ENCODE peak calls at places on chromosomes 6 and 20, in five cellular contexts. S is K562, C is neural progenitor cell, Z is IMR-90, D is PC-9. M is an unnamed sample.

GRCh38 chr6:49514571-49515484 is 15.1 kb downstream of the GLYATL3 start:
- DNase-seq in S (no peak), C (no peak), D (no peak), Z (no peak), M (no peak)

GRCh38 chr6:127550403-127550802 is 26.6 kb upstream of the C6orf58 start:
- DNase-seq in D (no peak), C (no peak), Z (peak; percentile 76), S (no peak), M (no peak)

GRCh38 chr6:36724514-36725385 is 27.1 kb downstream of the RAB44 start:
- DNase-seq in Z (peak; percentile 65), S (peak; percentile 80), C (peak; percentile 72), D (peak; percentile 67), M (peak; percentile 78)

GRCh38 chr20:14498809-14499208 is 161.4 kb upstream of the FLRT3 start:
- DNase-seq in C (peak; percentile 57), S (no peak), D (no peak), Z (no peak), M (peak; percentile 29)

GRCh38 chr6:105509506-105510331 is 106.8 kb upstream of the PREP start:
- DNase-seq in Z (peak; percentile 56), S (peak; percentile 8), D (no peak), C (peak; percentile 63), M (peak; percentile 41)

GRCh38 chr6:53112871-53113270 is 35.8 kb downstream of the GCM1 start:
- DNase-seq in Z (no peak), C (no peak), D (peak; percentile 71), S (no peak), M (no peak)

GRCh38 chr6:89917216-89917615 is 22.9 kb downstream of the GJA10 start:
- DNase-seq in D (no peak), Z (no peak), S (no peak), C (no peak), M (no peak)

GRCh38 chr20:137668-138131 is 4.7 kb upstream of the DEFB126 start:
- DNase-seq in Z (no peak), S (peak; percentile 11), D (no peak), C (no peak), M (no peak)

GRCh38 chr6:33678932-33679478 is 32.5 kb downstream of the UQCC2 start:
- DNase-seq in Z (no peak), C (no peak), D (no peak), S (no peak), M (no peak)

GRCh38 chr6:93423542-93423941 is 4.2 kb upstream of the EPHA7 start:
- DNase-seq in C (peak; percentile 83), Z (no peak), S (no peak), D (peak; percentile 30), M (peak; percentile 47)

GRCh38 chr6:12884983-12885382 is 168.4 kb downstream of the PHACTR1 start:
- DNase-seq in Z (no peak), C (no peak), D (no peak), S (no peak), M (no peak)

GRCh38 chr20:37407573-37408002 is 61.6 kb downstream of the SRC start:
- DNase-seq in D (no peak), S (no peak), Z (no peak), C (peak; percentile 41), M (no peak)

GRCh38 chr20:60292001-60292520 is 333.8 kb downstream of the CDH26 start:
- DNase-seq in C (no peak), Z (no peak), D (no peak), S (no peak), M (no peak)

GRCh38 chr6:91480397-91480796 is 893.5 kb upstream of the MAP3K7 start:
- DNase-seq in D (no peak), S (no peak), C (no peak), Z (no peak), M (no peak)

GRCh38 chr20:46203510-46203837 is 85.4 kb downstream of the CD40 start:
- DNase-seq in S (no peak), Z (no peak), D (no peak), C (no peak), M (no peak)

GRCh38 chr6:13764996-13765395 is 49.4 kb downstream of the MCUR1 start:
- DNase-seq in S (no peak), D (no peak), C (no peak), Z (no peak), M (no peak)

GRCh38 chr20:45306431-45306982 is at the start of gene RBPJL:
- DNase-seq in C (peak; percentile 69), S (peak; percentile 66), Z (no peak), D (peak; percentile 32), M (peak; percentile 71)

GRCh38 chr6:32114853-32115252 is 5.7 kb upstream of the TNXB start:
- DNase-seq in S (no peak), C (no peak), D (peak; percentile 60), Z (peak; percentile 73), M (no peak)

GRCh38 chr6:68976260-68976659 is 341.2 kb downstream of the ADGRB3 start:
- DNase-seq in Z (no peak), S (peak; percentile 10), C (no peak), D (no peak), M (no peak)
- TF ChIP-seq CTCF in Z (peak; percentile 18), S (peak; percentile 36), C (peak; percentile 50), D (peak; percentile 41), M (peak; percentile 67)

DNA sequence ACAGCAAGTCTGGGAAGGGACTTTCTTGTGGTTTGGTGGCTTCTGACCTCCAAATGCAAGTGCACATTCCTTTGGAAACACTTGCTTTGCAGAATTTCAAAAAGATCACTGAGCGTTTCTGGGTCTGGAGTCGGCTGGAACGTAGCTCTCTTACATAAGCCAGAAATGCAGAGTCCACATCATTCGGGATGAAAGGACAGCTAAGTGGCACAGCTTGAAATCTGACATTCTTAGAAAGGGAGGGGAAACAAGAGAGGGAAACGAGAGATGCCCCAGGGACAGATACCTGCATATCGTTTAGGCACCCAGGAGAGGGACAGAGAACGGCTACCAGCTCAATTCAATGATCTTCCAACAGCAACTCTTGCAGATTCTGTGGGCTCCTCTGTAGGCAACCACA is 118.7 kb downstream of the NFATC2 start:
- DNase-seq in D (peak; percentile 13), Z (no peak), C (peak; percentile 42), S (no peak), M (peak; percentile 69)
- H3K27ac ChIP-seq in D (peak overlapping the region; percentile 77), Z (no peak overlapping the region), C (no peak overlapping the region), S (no peak overlapping the region), M (no peak overlapping the region)

DNA sequence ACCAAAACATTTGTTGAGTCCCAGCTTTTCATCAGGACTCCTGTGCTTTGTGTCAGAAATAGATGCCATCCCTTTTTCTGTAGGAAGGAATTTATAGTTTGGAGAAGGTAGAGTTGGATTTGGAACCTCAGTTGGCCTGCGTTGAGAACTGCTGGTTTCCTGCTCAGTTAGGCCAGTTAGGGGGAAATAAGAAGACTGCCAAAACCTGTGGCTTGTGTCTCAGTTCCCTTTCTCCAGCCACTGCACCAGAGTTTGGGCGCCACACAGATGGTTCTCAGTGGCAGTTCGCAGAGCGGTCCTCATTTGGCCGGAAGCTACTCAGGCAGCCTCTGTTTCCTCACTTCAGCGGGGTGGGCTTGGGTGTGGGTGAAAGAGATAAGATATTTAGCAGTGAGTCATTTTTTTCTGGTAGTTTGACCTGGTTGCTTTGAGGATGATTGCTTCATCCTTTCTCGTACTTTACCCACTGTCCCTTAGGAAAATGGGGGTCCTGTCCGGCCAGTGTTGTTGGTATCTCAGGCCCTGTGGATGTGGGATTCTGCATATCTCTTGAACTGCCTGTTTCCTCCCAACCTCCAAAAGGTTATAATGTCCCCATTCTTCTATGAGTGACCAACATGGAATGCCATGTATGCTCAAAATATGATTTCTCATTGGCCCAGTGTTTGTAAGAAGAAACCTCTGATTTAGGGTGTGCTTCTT is 53.7 kb downstream of the JARID2 start:
- DNase-seq in C (no peak), Z (peak; percentile 46), S (peak; percentile 96), D (no peak), M (no peak)
- H4K20me1 ChIP-seq in C (peaks cover 82% of the 10 kb centered on the region), Z (peaks cover 75% of the 10 kb centered on the region), S (peaks cover 19% of the 10 kb centered on the region), D (peaks cover 32% of the 10 kb centered on the region), M (no peaks in the 10 kb centered on the region)

GRCh38 chr6:159125014-159125609 is 44.1 kb upstream of the FNDC1 start:
- DNase-seq in C (no peak), S (no peak), D (no peak), Z (no peak), M (no peak)
- TF ChIP-seq CTCF in C (peak; percentile 26), S (no peak), D (peak; percentile 35), Z (peak; percentile 23), M (peak; percentile 59)

GRCh38 chr20:62714006-62714405 is 5.4 kb downstream of the NTSR1 start:
- DNase-seq in D (no peak), Z (no peak), S (no peak), C (no peak), M (no peak)

GRCh38 chr20:62716198-62716940 is 7.7 kb downstream of the NTSR1 start:
- DNase-seq in S (no peak), D (no peak), Z (peak; percentile 32), C (no peak), M (no peak)

GRCh38 chr20:62714799-62715198 is 6.2 kb downstream of the NTSR1 start:
- DNase-seq in Z (no peak), C (no peak), S (no peak), D (no peak), M (no peak)

GRCh38 chr20:62716941-62717310 is 8.3 kb downstream of the NTSR1 start:
- DNase-seq in Z (no peak), S (no peak), C (no peak), D (no peak), M (no peak)

DNA sequence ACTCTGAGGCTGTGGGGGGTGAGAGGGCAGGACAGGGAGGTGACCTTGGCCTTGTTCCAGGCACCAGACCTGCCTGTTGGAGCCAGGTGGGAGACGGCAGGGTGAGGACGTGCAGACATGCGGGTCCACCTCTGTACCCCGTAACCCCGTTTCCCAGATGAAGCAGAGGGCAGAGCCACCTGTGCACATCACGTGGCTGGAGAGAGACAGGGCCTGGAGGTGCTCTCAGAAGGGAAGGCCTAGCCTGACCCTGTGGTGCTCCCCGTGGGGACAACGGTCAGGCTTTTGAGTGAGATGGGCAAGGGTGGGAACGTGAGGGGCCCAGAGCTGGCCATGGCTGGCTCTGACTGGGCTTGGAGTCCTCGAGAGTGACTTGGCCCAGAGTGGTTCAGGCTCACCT is 6.6 kb downstream of the NTSR1 start:
- DNase-seq in Z (no peak), S (no peak), C (no peak), D (no peak), M (no peak)
- H3K27ac ChIP-seq in Z (no peak overlapping the region), S (no peak overlapping the region), C (no peak overlapping the region), D (no peak overlapping the region), M (no peak overlapping the region)

DNA sequence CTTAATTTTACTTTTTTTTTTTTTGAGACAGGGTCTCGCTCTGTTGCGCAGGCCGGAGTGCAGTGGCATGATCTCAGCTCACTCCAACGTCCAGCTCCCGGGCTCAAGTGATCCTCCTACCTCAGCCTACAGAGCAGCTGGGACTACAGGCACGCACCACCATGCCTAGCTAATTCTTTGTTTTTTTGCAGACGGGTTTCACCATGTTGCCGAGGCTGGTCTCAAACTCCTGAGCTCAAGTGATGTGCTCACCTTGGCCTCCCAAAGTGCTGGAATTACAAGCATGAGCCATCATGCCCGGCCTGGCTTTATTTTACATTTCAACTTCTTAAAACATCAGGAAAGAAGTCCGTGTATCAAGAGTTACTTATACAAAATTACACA is 5.7 kb downstream of the OSER1 start:
- DNase-seq in D (no peak), C (no peak), Z (no peak), S (no peak), M (no peak)
- H4K20me1 ChIP-seq in D (peaks cover 10% of the 10 kb centered on the region), C (peaks cover 73% of the 10 kb centered on the region), Z (peaks cover 22% of the 10 kb centered on the region), S (peaks cover 4% of the 10 kb centered on the region), M (no peaks in the 10 kb centered on the region)